ENCODE peak calls at places on chromosome X, in eight cellular contexts. S is NCI-H69, I is B cell, H is NCI-H1436, G is immature natural killer cell, F is NCI-H524, K is M059J, U is coronary artery. V is an unnamed sample.
A peak's percentile ranks its signal among the peaks of the same experiment; 100 is the strongest.

GRCh38 chrX:77160301-77160700 is 286.9 kb upstream of the FGF16 start:
- DNase-seq in S (no peak), I (no peak), H (no peak), G (peak; percentile 15), F (no peak), K (no peak), U (no peak), V (no peak)

GRCh38 chrX:119753639-119754257 is 4.6 kb upstream of the SOWAHD start:
- DNase-seq in S (peak; percentile 57), I (peak; percentile 39), H (peak; percentile 63), G (peak; percentile 66), F (no peak), K (peak; percentile 75), U (no peak), V (no peak)

GRCh38 chrX:65752294-65752693 is 84.8 kb downstream of the MSN start:
- DNase-seq in S (no peak), I (no peak), H (no peak), G (no peak), F (no peak), K (no peak), U (no peak), V (no peak)

GRCh38 chrX:13598877-13599276 is 29.5 kb downstream of the EGFL6 start:
- DNase-seq in S (peak; percentile 35), I (no peak), H (no peak), G (no peak), F (no peak), K (peak; percentile 20), U (no peak), V (no peak)

GRCh38 chrX:9147086-9147485 is 113.2 kb upstream of the FAM9B start:
- DNase-seq in S (no peak), I (no peak), H (no peak), G (no peak), F (no peak), K (no peak), U (no peak), V (no peak)

GRCh38 chrX:2781698-2782097 is 29.9 kb downstream of the XG start:
- DNase-seq in S (no peak), I (no peak), H (no peak), G (no peak), F (no peak), K (no peak), U (no peak), V (no peak)

GRCh38 chrX:40543661-40544328 is 37.0 kb upstream of the ATP6AP2 start:
- DNase-seq in S (peak; percentile 75), I (peak; percentile 25), H (peak; percentile 49), G (peak; percentile 37), F (peak; percentile 31), K (peak; percentile 40), U (no peak), V (no peak)

GRCh38 chrX:30593435-30594200 is 16.1 kb upstream of the TASL start:
- DNase-seq in S (peak; percentile 21), I (no peak), H (no peak), G (no peak), F (no peak), K (peak; percentile 35), U (no peak), V (no peak)

GRCh38 chrX:20454117-20454516 is 187.4 kb upstream of the RPS6KA3 start:
- DNase-seq in S (no peak), I (no peak), H (no peak), G (no peak), F (no peak), K (peak; percentile 83), U (no peak), V (no peak)

GRCh38 chrX:115018040-115018647 is 728 bp upstream of the IL13RA2 start:
- DNase-seq in S (no peak), I (no peak), H (no peak), G (no peak), F (no peak), K (peak; percentile 64), U (no peak), V (no peak)

GRCh38 chrX:80246273-80246672 is 174.0 kb upstream of the TENT5D start:
- DNase-seq in S (no peak), I (no peak), H (no peak), G (no peak), F (no peak), K (no peak), U (no peak), V (no peak)

GRCh38 chrX:140091276-140091886 is 126.1 kb upstream of the CXorf66 start:
- DNase-seq in S (peak; percentile 54), I (peak; percentile 51), H (no peak), G (peak; percentile 30), F (peak; percentile 14), K (peak; percentile 12), U (no peak), V (peak; percentile 5)

GRCh38 chrX:87299563-87300160 is 217.9 kb upstream of the KLHL4 start:
- DNase-seq in S (peak; percentile 24), I (no peak), H (no peak), G (no peak), F (no peak), K (peak; percentile 6), U (no peak), V (peak; percentile 0)

GRCh38 chrX:7158468-7158990 is 10.6 kb upstream of the PUDP start:
- DNase-seq in S (peak; percentile 26), I (no peak), H (no peak), G (no peak), F (no peak), K (peak; percentile 9), U (no peak), V (no peak)

GRCh38 chrX:17581650-17582049 is 155.6 kb upstream of the SCML1 start:
- DNase-seq in S (no peak), I (no peak), H (no peak), G (no peak), F (no peak), K (no peak), U (no peak), V (no peak)

GRCh38 chrX:118627084-118627758 is 100.2 kb upstream of the IL13RA1 start:
- DNase-seq in S (peak; percentile 31), I (no peak), H (peak; percentile 27), G (no peak), F (peak; percentile 14), K (peak; percentile 30), U (no peak), V (no peak)

GRCh38 chrX:139533444-139533843 is 2.9 kb downstream of the F9 start:
- DNase-seq in S (no peak), I (no peak), H (no peak), G (no peak), F (no peak), K (no peak), U (no peak), V (no peak)

GRCh38 chrX:15087747-15088146 is 182.1 kb downstream of the ASB9 start:
- DNase-seq in S (no peak), I (no peak), H (no peak), G (no peak), F (no peak), K (no peak), U (no peak), V (no peak)

GRCh38 chrX:143635915-143636314 is at the start of gene SLITRK4:
- DNase-seq in S (peak; percentile 86), I (no peak), H (no peak), G (no peak), F (peak; percentile 15), K (no peak), U (no peak), V (no peak)

GRCh38 chrX:10014462-10015373 is 47.6 kb downstream of the CLDN34 start:
- DNase-seq in S (peak; percentile 91), I (peak; percentile 92), H (peak; percentile 64), G (peak; percentile 80), F (peak; percentile 57), K (peak; percentile 84), U (peak; percentile 89), V (peak; percentile 73)

GRCh38 chrX:16870861-16871584 is 861 bp upstream of the RBBP7 start:
- DNase-seq in S (peak; percentile 67), I (no peak), H (no peak), G (no peak), F (peak; percentile 21), K (peak; percentile 12), U (peak; percentile 79), V (no peak)

GRCh38 chrX:106894978-106895452 is 8.1 kb downstream of the RIPPLY1 start:
- DNase-seq in S (no peak), I (no peak), H (no peak), G (no peak), F (no peak), K (peak; percentile 95), U (no peak), V (no peak)

GRCh38 chrX:3743821-3744439 is 30.5 kb upstream of the PRKX start:
- DNase-seq in S (no peak), I (no peak), H (no peak), G (peak; percentile 88), F (no peak), K (no peak), U (no peak), V (no peak)

GRCh38 chrX:538311-538710 is 92.3 kb upstream of the SHOX start:
- DNase-seq in S (no peak), I (no peak), H (no peak), G (no peak), F (no peak), K (peak; percentile 5), U (no peak), V (no peak)

GRCh38 chrX:132671229-132671641 is 182.4 kb upstream of the MBNL3 start:
- DNase-seq in S (no peak), I (no peak), H (no peak), G (no peak), F (no peak), K (no peak), U (no peak), V (no peak)

GRCh38 chrX:136652822-136653723 is 5.1 kb downstream of the CD40LG start:
- DNase-seq in S (no peak), I (no peak), H (no peak), G (no peak), F (no peak), K (peak; percentile 47), U (no peak), V (no peak)

GRCh38 chrX:38627683-38628082 is 66.3 kb downstream of the TSPAN7 start:
- DNase-seq in S (peak; percentile 26), I (no peak), H (no peak), G (no peak), F (no peak), K (peak; percentile 5), U (no peak), V (no peak)

GRCh38 chrX:122622800-122623199 is 561.3 kb upstream of the GRIA3 start:
- DNase-seq in S (peak; percentile 86), I (no peak), H (no peak), G (no peak), F (no peak), K (peak; percentile 8), U (no peak), V (no peak)

GRCh38 chrX:76555816-76556215 is 128.3 kb downstream of the MAGEE1 start:
- DNase-seq in S (peak; percentile 18), I (no peak), H (no peak), G (no peak), F (peak; percentile 58), K (peak; percentile 7), U (no peak), V (no peak)

GRCh38 chrX:129145898-129146297 is 377.4 kb downstream of the SMARCA1 start:
- DNase-seq in S (peak; percentile 92), I (no peak), H (no peak), G (no peak), F (no peak), K (no peak), U (no peak), V (no peak)

GRCh38 chrX:51837926-51838325 is 55.5 kb upstream of the MAGED1 start:
- DNase-seq in S (peak; percentile 67), I (no peak), H (peak; percentile 17), G (no peak), F (no peak), K (peak; percentile 3), U (no peak), V (no peak)

GRCh38 chrX:107751127-107751526 is 24.5 kb downstream of the TSC22D3 start:
- DNase-seq in S (no peak), I (no peak), H (no peak), G (no peak), F (no peak), K (no peak), U (no peak), V (no peak)

GRCh38 chrX:53684415-53685192 is 1.9 kb downstream of the HUWE1 start:
- DNase-seq in S (peak; percentile 44), I (no peak), H (no peak), G (no peak), F (no peak), K (no peak), U (no peak), V (no peak)